ENCODE peak calls at places on chromosomes 1 and 21, in eight cellular contexts. Z is adrenal gland; B is cardiac muscle cell; Y is lung; H is ovary; M is astrocyte; Q is CD8-positive, alpha-beta T cell; F is pancreas. I is an unnamed sample. For H3K4me1, the result is how much of the 10 kb centered on the place peaks cover.

GRCh38 chr21:46003575-46004007 is 22.0 kb downstream of the COL6A1 start:
- DNase-seq in Q (no peak), Y (no peak), F (no peak), Z (peak), M (no peak), H (peak), B (no peak), I (peak)

GRCh38 chr1:179229214-179230140 is at the start of gene ABL2:
- DNase-seq in Y (peak), M (no peak), B (peak), H (peak), Q (peak), Z (peak), F (peak), I (no peak)

GRCh38 chr1:162554258-162554657 is 7.3 kb upstream of the UAP1 start:
- DNase-seq in H (no peak), B (no peak), Z (no peak), M (no peak), Y (no peak), Q (no peak), F (no peak), I (no peak)

GRCh38 chr21:39610705-39611104 is 2.0 kb upstream of the B3GALT5 start:
- DNase-seq in H (no peak), B (no peak), Z (no peak), F (no peak), Y (no peak), M (no peak), Q (no peak), I (no peak)

GRCh38 chr1:59180715-59181114 is 116.2 kb upstream of the FGGY start:
- DNase-seq in Q (no peak), H (no peak), B (no peak), Y (no peak), M (no peak), Z (no peak), F (no peak), I (no peak)

GRCh38 chr21:33266784-33267135 is 593 bp downstream of the IL10RB start:
- DNase-seq in H (peak), Y (no peak), Z (no peak), B (no peak), F (no peak), Q (peak), M (no peak), I (no peak)

GRCh38 chr1:224769987-224770693 is 154.0 kb downstream of the CNIH3 start:
- DNase-seq in M (peak), F (no peak), B (no peak), H (no peak), Q (no peak), Y (no peak), Z (no peak), I (no peak)

GRCh38 chr1:14437410-14437913 is 161.0 kb upstream of the KAZN start:
- DNase-seq in B (no peak), M (no peak), H (no peak), Q (no peak), Y (no peak), Z (no peak), F (no peak), I (no peak)

GRCh38 chr1:94165843-94166242 is 44.9 kb upstream of the ABCA4 start:
- DNase-seq in B (no peak), M (no peak), F (no peak), Z (no peak), H (no peak), Q (no peak), Y (no peak), I (no peak)

GRCh38 chr1:26127235-26128163 is 15.9 kb downstream of the PDIK1L start:
- DNase-seq in M (no peak), F (no peak), Y (no peak), B (no peak), Q (no peak), Z (no peak), H (no peak), I (no peak)

GRCh38 chr1:167012570-167012969 is 23.5 kb downstream of the MAEL start:
- DNase-seq in Z (no peak), B (no peak), M (no peak), H (no peak), Q (no peak), Y (no peak), F (no peak), I (no peak)

GRCh38 chr1:81802601-81803422 is 2.1 kb downstream of the ADGRL2 start:
- DNase-seq in M (peak), F (peak), B (peak), H (peak), Z (peak), Y (peak), Q (no peak), I (peak)

GRCh38 chr1:207033302-207033701 is 746 bp upstream of the C1orf116 start:
- DNase-seq in M (no peak), H (no peak), Y (no peak), Z (no peak), F (no peak), B (no peak), Q (no peak), I (no peak)

GRCh38 chr1:172723251-172723650 is 64.3 kb downstream of the FASLG start:
- DNase-seq in F (no peak), B (no peak), M (peak), Z (no peak), Q (no peak), H (no peak), Y (no peak), I (no peak)

GRCh38 chr1:248805905-248806304 is 19.8 kb downstream of the SH3BP5L start:
- DNase-seq in H (no peak), M (no peak), Z (no peak), B (no peak), Q (no peak), Y (no peak), F (no peak), I (no peak)

GRCh38 chr1:40049745-40050144 is 9.2 kb downstream of the CAP1 start:
- DNase-seq in F (no peak), M (peak), B (no peak), Z (no peak), Q (no peak), Y (no peak), H (no peak), I (no peak)

GRCh38 chr21:18529253-18529652 is 125.7 kb upstream of the TMPRSS15 start:
- DNase-seq in M (peak), F (no peak), H (no peak), Z (no peak), Q (no peak), Y (no peak), B (no peak), I (no peak)

GRCh38 chr1:87963566-87963965 is 634.9 kb downstream of the LMO4 start:
- DNase-seq in H (no peak), F (no peak), B (no peak), Z (no peak), Q (no peak), Y (no peak), M (no peak), I (no peak)

GRCh38 chr1:46575778-46576177 is 24.3 kb upstream of the KNCN start:
- DNase-seq in M (no peak), Z (no peak), F (no peak), Q (no peak), Y (no peak), H (no peak), B (no peak), I (no peak)

GRCh38 chr21:33348728-33349127 is 24.0 kb downstream of the IFNAR1 start:
- DNase-seq in B (no peak), Q (no peak), Y (no peak), H (no peak), Z (no peak), M (no peak), F (no peak), I (no peak)

GRCh38 chr1:6668503-6668902 is 33.1 kb downstream of the DNAJC11 start:
- DNase-seq in M (no peak), Z (no peak), H (no peak), Y (no peak), F (no peak), Q (no peak), B (no peak), I (no peak)

GRCh38 chr1:110171134-110171733 is 20.9 kb downstream of the SLC6A17 start:
- DNase-seq in Y (no peak), Z (no peak), B (no peak), H (no peak), Q (no peak), F (no peak), M (no peak), I (no peak)

GRCh38 chr1:205317311-205317917 is 4.1 kb downstream of the NUAK2 start:
- DNase-seq in H (peak), Y (peak), Q (no peak), M (peak), Z (peak), F (peak), B (peak), I (no peak)

GRCh38 chr1:194935864-194936263 is 1672.4 kb downstream of the KCNT2 start:
- DNase-seq in Z (no peak), F (no peak), Q (no peak), H (no peak), B (no peak), Y (no peak), M (no peak), I (no peak)

GRCh38 chr1:5579966-5580365 is 412.3 kb downstream of the NPHP4 start:
- DNase-seq in Y (no peak), H (no peak), F (no peak), Q (no peak), Z (no peak), B (no peak), M (no peak), I (no peak)

GRCh38 chr1:24526940-24527542 is 24.4 kb downstream of the RCAN3 start:
- DNase-seq in M (no peak), B (no peak), H (no peak), F (no peak), Y (no peak), Q (peak), Z (no peak), I (no peak)

GRCh38 chr1:33975961-33976360 is 112.1 kb downstream of the HMGB4 start:
- DNase-seq in H (no peak), B (no peak), F (no peak), M (no peak), Q (no peak), Y (no peak), Z (no peak), I (no peak)

GRCh38 chr1:204513117-204513716 is 3.0 kb upstream of the MDM4 start:
- DNase-seq in B (no peak), Q (peak), Y (no peak), M (no peak), H (no peak), Z (peak), F (no peak), I (no peak)

GRCh38 chr1:117092594-117092993 is 29.0 kb downstream of the TRIM45 start:
- DNase-seq in Z (peak), F (no peak), M (no peak), Y (no peak), H (no peak), Q (no peak), B (peak), I (no peak)

GRCh38 chr1:227662933-227663332 is 72.2 kb downstream of the JMJD4 start:
- DNase-seq in Z (no peak), B (no peak), H (no peak), Y (no peak), F (no peak), M (no peak), Q (no peak), I (no peak)

GRCh38 chr21:32900814-32901213 is 124.9 kb upstream of the OLIG2 start:
- DNase-seq in Q (no peak), M (no peak), B (no peak), F (no peak), H (no peak), Z (no peak), Y (no peak), I (no peak)

GRCh38 chr1:228332797-228333738 is 73.6 kb downstream of the TRIM11 start:
- DNase-seq in B (no peak), Q (no peak), Y (no peak), H (peak), F (peak), Z (peak), M (no peak), I (no peak)

GRCh38 chr1:178093958-178094751 is at the start of gene RASAL2:
- DNase-seq in F (peak), Y (peak), B (peak), M (peak), H (peak), Z (peak), Q (no peak), I (peak)

GRCh38 chr1:182633657-182634281 is 29.6 kb upstream of the RGS16 start:
- DNase-seq in H (no peak), F (no peak), Q (no peak), M (no peak), B (no peak), Y (no peak), Z (no peak), I (no peak)

GRCh38 chr1:186195377-186195931 is 179.6 kb downstream of the TPR start:
- DNase-seq in Z (no peak), Y (no peak), Q (no peak), M (no peak), B (no peak), F (no peak), H (no peak), I (no peak)

GRCh38 chr1:94327001-94327685 is 89.8 kb upstream of the ARHGAP29 start:
- DNase-seq in Q (no peak), M (peak), F (no peak), Y (no peak), H (peak), Z (peak), B (peak), I (peak)

GRCh38 chr1:46577671-46578070 is 26.2 kb upstream of the KNCN start:
- DNase-seq in Q (no peak), H (no peak), M (no peak), Z (no peak), F (no peak), B (no peak), Y (no peak), I (no peak)

GRCh38 chr1:173193639-173194038 is 13.5 kb downstream of the TNFSF4 start:
- DNase-seq in Y (no peak), Q (no peak), B (no peak), M (peak), H (no peak), Z (no peak), F (no peak), I (no peak)

GRCh38 chr21:31348188-31348587 is 4.1 kb upstream of the TIAM1 start:
- DNase-seq in B (no peak), Z (no peak), M (no peak), F (no peak), Y (no peak), H (no peak), Q (no peak), I (no peak)

DNA sequence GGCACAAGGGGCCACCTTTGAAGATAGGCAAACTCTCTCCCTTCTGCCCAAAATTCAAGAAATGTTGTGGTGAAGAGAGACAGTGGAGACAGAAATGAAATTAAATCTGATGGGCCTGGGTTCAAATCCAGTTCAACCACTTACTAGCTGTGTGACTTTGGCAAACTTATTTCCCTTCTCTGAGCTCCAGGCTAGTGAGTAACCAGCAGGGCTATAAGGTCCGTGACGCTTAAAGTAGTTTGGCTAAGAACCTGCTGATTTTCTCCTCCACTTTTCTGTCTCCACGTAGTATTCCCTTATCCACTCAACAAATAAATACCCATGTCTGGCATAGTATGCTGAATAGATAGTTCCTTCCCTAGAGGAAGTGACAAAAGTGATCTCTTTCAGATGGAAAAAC is 1.9 kb downstream of the SLC2A1 start:
- DNase-seq in Q (no peak), H (no peak), F (no peak), B (no peak), Y (no peak), Z (no peak), M (no peak), I (no peak)
- H3K4me1 ChIP-seq in Q (half or more), H (under half), F (under half), B (under half), Y (under half), Z (under half), M (under half), I (under half)

GRCh38 chr1:191256917-191257316 is 779.3 kb upstream of the BRINP3 start:
- DNase-seq in H (no peak), B (no peak), M (no peak), Q (no peak), Z (no peak), F (no peak), Y (no peak), I (no peak)
- H3K4me3 ChIP-seq in H (no peak), B (no peak), M (no peak), Q (no peak), Z (no peak), F (no peak), Y (no peak), I (no peak)

DNA sequence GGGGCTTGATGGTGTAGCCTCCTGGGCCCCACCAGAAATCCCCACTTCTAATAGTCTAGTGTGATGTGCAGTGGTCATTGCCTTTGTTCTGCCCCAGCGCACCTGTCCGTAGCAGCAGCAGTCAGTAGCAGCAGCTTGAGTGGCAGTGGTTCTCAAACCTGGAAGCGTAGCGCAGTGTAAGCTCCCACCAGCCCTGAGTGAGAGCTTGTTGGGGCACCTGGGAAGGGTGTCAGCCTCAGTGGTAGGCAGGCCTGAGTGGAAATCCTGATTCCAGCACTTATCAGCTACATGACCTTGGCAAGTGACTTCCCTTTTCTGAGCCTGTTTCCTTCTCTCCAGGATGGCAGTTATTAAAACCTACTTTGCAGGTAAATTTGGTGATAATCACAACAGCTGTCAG is 41.6 kb upstream of the EPHA8 start:
- DNase-seq in F (no peak), H (no peak), M (no peak), B (no peak), Q (no peak), Y (no peak), Z (no peak), I (no peak)
- TF ChIP-seq CTCF in F (no peak), H (no peak), M (no peak), B (no peak), Q (no peak), Y (no peak), Z (no peak), I (no peak)

DNA sequence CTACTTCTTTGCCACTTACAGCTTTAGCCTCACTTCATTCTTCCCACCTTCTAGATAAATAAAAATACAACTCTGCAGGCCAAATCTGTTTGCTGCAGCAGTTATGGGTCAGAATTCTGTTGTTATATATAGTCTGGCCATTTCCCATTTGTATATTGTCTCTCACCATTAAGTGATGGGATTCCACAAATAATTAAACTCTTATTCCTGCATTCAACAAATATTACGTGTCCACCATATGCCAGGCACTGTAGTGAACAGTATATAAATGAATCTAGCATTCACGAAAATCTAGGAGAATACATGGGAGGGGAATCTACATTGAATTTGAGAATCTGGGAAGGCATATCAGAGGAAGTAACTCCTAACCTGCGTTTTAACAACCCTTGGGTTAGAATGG is 5.7 kb upstream of the GLRX2 start:
- DNase-seq in F (no peak), H (no peak), Y (no peak), Z (no peak), M (no peak), Q (no peak), B (no peak), I (no peak)
- H3K4me1 ChIP-seq in F (under half), H (under half), Y (under half), Z (under half), M (under half), Q (under half), B (under half), I (under half)

DNA sequence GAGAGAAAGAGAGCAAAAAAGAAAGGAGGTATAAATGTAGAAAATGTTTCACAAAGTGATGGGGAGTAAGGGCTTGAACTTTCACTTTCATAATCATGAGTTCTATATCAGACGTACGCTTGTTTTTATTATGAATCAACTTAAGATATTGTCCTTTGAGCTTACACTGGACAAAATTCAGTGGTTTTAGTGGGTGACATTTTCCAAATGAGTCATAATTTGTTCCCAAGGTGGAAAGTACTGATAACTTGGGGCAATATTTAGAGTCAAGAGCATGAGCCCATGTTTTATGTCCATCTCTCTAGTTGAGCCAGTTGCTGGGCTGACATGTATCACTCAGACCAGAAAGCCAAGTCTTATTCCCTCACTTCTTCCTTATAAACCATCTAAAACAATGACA is 161.6 kb downstream of the CHRM3 start:
- DNase-seq in Q (no peak), F (no peak), B (no peak), Y (no peak), H (no peak), Z (no peak), M (peak), I (no peak)
- H3K4me3 ChIP-seq in Q (peak), F (no peak), B (no peak), Y (no peak), H (no peak), Z (no peak), M (no peak), I (no peak)

GRCh38 chr21:41139275-41139674 is 28.7 kb upstream of the BACE2 start:
- DNase-seq in M (no peak), Y (no peak), Q (no peak), B (no peak), H (no peak), Z (no peak), F (no peak), I (no peak)
- TF ChIP-seq CTCF in M (no peak), Y (no peak), Q (no peak), B (no peak), H (no peak), Z (no peak), F (no peak), I (no peak)

I was measured in right atrium auricular region.